ENCODE peak calls at places on chromosomes 1 and 21, in eight cellular contexts. Q is fibroblast of lung, G is mucosa of descending colon, J is lower lobe of right lung, R is left ventricle myocardium inferior, T is BE2C, Y is stomach, K is cardiac muscle cell. W is an unnamed sample. For H3K4me1, the result is how much of the 10 kb centered on the place peaks cover.

GRCh38 chr1:215002471-215002870 is 80.1 kb upstream of the KCNK2 start:
- DNase-seq in Q (peak), G (no peak), J (no peak), R (no peak), T (no peak), Y (no peak), K (no peak), W (no peak)

GRCh38 chr1:221912230-221912629 is 170.3 kb upstream of the DUSP10 start:
- DNase-seq in Q (peak), G (no peak), J (no peak), R (no peak), T (no peak), Y (no peak), K (no peak), W (no peak)

GRCh38 chr1:92653605-92654381 is 131.1 kb downstream of the EVI5 start:
- DNase-seq in Q (no peak), G (no peak), J (no peak), R (no peak), T (no peak), Y (no peak), K (no peak), W (peak)

GRCh38 chr21:16794944-16795343 is 717.9 kb upstream of the CXADR start:
- DNase-seq in Q (peak), G (no peak), J (no peak), R (no peak), T (no peak), Y (no peak), K (no peak), W (no peak)

GRCh38 chr21:15221799-15222386 is 157.1 kb upstream of the NRIP1 start:
- DNase-seq in Q (peak), G (no peak), J (peak), R (peak), T (peak), Y (no peak), K (peak), W (no peak)

GRCh38 chr1:93744299-93744988 is 62.8 kb upstream of the BCAR3 start:
- DNase-seq in Q (no peak), G (no peak), J (no peak), R (no peak), T (no peak), Y (no peak), K (no peak), W (no peak)

GRCh38 chr1:177209357-177209756 is 38.6 kb downstream of the BRINP2 start:
- DNase-seq in Q (peak), G (peak), J (peak), R (peak), T (no peak), Y (peak), K (peak), W (no peak)

GRCh38 chr1:51282605-51283004 is 46.5 kb downstream of the RNF11 start:
- DNase-seq in Q (no peak), G (no peak), J (no peak), R (no peak), T (no peak), Y (no peak), K (no peak), W (no peak)

GRCh38 chr1:200979574-200980451 is 43.7 kb downstream of the KIF21B start:
- DNase-seq in Q (peak), G (peak), J (peak), R (no peak), T (peak), Y (peak), K (no peak), W (no peak)

GRCh38 chr1:228723287-228723686 is 12.0 kb upstream of the RHOU start:
- DNase-seq in Q (no peak), G (no peak), J (no peak), R (no peak), T (no peak), Y (no peak), K (no peak), W (no peak)

GRCh38 chr1:231861541-231862481 is 235.2 kb downstream of the DISC1 start:
- DNase-seq in Q (peak), G (no peak), J (no peak), R (no peak), T (no peak), Y (no peak), K (peak), W (no peak)

GRCh38 chr1:57309608-57310007 is 114.3 kb downstream of the DAB1 start:
- DNase-seq in Q (no peak), G (no peak), J (no peak), R (no peak), T (no peak), Y (no peak), K (no peak), W (no peak)
- H3K4me1 ChIP-seq in Q (under half), G (under half), J (under half), R (under half), T (under half), Y (under half), K (under half), W (under half)

DNA sequence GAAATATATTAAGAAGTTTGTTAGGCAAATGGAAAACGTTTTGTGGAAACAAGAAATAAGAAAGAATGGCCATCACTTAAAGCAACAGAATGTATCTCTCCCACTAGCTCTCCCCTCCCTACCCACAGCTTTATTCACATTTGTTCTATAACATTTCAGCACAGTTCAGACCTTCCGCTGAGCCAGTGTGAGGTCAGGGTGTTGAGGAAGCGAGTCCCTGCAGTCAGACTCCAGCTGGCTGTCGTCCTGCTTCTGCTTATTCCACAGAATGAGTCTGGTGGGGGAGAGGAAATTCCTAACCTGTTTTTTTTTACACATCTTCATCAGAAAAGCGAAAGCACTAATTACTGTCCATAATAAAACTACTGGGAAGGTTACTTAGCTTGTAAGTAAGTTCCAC is 39.1 kb downstream of the MRPL39 start:
- DNase-seq in Q (peak), G (no peak), J (peak), R (peak), T (no peak), Y (no peak), K (peak), W (no peak)
- H3K4me3 ChIP-seq in Q (no peak), G (no peak), J (no peak), R (peak), T (no peak), Y (no peak), K (no peak), W (no peak)

GRCh38 chr1:152018537-152018936 is 18.3 kb downstream of the S100A11 start:
- DNase-seq in Q (no peak), G (no peak), J (peak), R (no peak), T (peak), Y (no peak), K (peak), W (no peak)
- TF ChIP-seq CTCF in Q (peak), G (no peak), J (no peak), R (no peak), T (peak), Y (no peak), K (peak), W (no peak)

GRCh38 chr1:8133657-8134430 is 107.7 kb upstream of the ERRFI1 start:
- DNase-seq in Q (peak), G (no peak), J (no peak), R (peak), T (no peak), Y (peak), K (peak), W (no peak)
- H3K4me1 ChIP-seq in Q (under half), G (under half), J (under half), R (under half), T (under half), Y (half or more), K (under half), W (under half)

W was measured in Caco-2.